ENCODE peak calls at places on chromosomes 3 and 15, in ten cellular contexts. C is HepG2; F is CD4-positive, alpha-beta T cell; S is GM12865; V is spleen; J is PC-9; X is BJ; D is bronchial epithelial cell; W is left lung; M is neural progenitor cell. I is an unnamed sample.

GRCh38 chr15:62453979-62454378 is 288.9 kb upstream of the C2CD4B start:
- DNase-seq in C (no peak), F (no peak), S (no peak), V (no peak), J (no peak), X (no peak), D (peak), W (no peak), M (no peak), I (no peak)

GRCh38 chr3:173938159-173938558 is 540.6 kb downstream of the NLGN1 start:
- DNase-seq in C (peak), F (no peak), S (no peak), V (no peak), J (no peak), X (peak), D (peak), W (no peak), M (no peak), I (no peak)

GRCh38 chr3:185335799-185336198 is 27.1 kb upstream of the MAP3K13 start:
- DNase-seq in C (peak), F (no peak), S (no peak), V (no peak), J (peak), X (no peak), D (peak), W (no peak), M (no peak), I (no peak)

GRCh38 chr15:96330450-96331140 is at the start of gene NR2F2:
- DNase-seq in C (peak), F (peak), S (peak), V (peak), J (peak), X (peak), D (peak), W (peak), M (peak), I (peak)

GRCh38 chr3:186514296-186515002 is 29.7 kb downstream of the CRYGS start:
- DNase-seq in C (no peak), F (no peak), S (peak), V (no peak), J (no peak), X (no peak), D (peak), W (no peak), M (no peak), I (peak)

GRCh38 chr3:97871206-97871605 is 49.4 kb downstream of the CRYBG3 start:
- DNase-seq in C (no peak), F (no peak), S (no peak), V (no peak), J (no peak), X (no peak), D (no peak), W (no peak), M (no peak), I (no peak)

GRCh38 chr3:72234394-72234793 is 449.4 kb upstream of the PROK2 start:
- DNase-seq in C (no peak), F (no peak), S (no peak), V (no peak), J (no peak), X (peak), D (peak), W (no peak), M (no peak), I (no peak)

GRCh38 chr3:28504945-28505344 is 156.3 kb upstream of the AZI2 start:
- DNase-seq in C (no peak), F (no peak), S (no peak), V (no peak), J (no peak), X (no peak), D (no peak), W (no peak), M (peak), I (no peak)

GRCh38 chr15:25670025-25670554 is 193.0 kb downstream of the ATP10A start:
- DNase-seq in C (no peak), F (no peak), S (no peak), V (no peak), J (no peak), X (peak), D (no peak), W (peak), M (peak), I (no peak)

GRCh38 chr3:73192036-73192738 is 130.7 kb downstream of the EBLN2 start:
- DNase-seq in C (peak), F (no peak), S (peak), V (no peak), J (no peak), X (no peak), D (no peak), W (no peak), M (peak), I (peak)

GRCh38 chr3:129913618-129914017 is 20.1 kb upstream of the TMCC1 start:
- DNase-seq in C (no peak), F (no peak), S (no peak), V (no peak), J (no peak), X (no peak), D (no peak), W (no peak), M (no peak), I (no peak)

GRCh38 chr3:183181606-183182005 is 19.1 kb upstream of the LAMP3 start:
- DNase-seq in C (no peak), F (no peak), S (no peak), V (no peak), J (no peak), X (no peak), D (no peak), W (no peak), M (no peak), I (no peak)

GRCh38 chr3:86988235-86988634 is 2.7 kb downstream of the VGLL3 start:
- DNase-seq in C (no peak), F (no peak), S (no peak), V (no peak), J (no peak), X (peak), D (peak), W (no peak), M (no peak), I (no peak)

GRCh38 chr3:97872209-97873042 is 50.6 kb downstream of the CRYBG3 start:
- DNase-seq in C (no peak), F (peak), S (no peak), V (no peak), J (peak), X (peak), D (peak), W (no peak), M (no peak), I (peak)

GRCh38 chr15:65981837-65982696 is 112.8 kb downstream of the RAB11A start:
- DNase-seq in C (peak), F (peak), S (peak), V (peak), J (peak), X (no peak), D (peak), W (peak), M (peak), I (peak)

GRCh38 chr3:154135511-154136173 is 14.5 kb downstream of the ARHGEF26 start:
- DNase-seq in C (peak), F (no peak), S (no peak), V (no peak), J (no peak), X (no peak), D (peak), W (no peak), M (no peak), I (no peak)

GRCh38 chr3:106825962-106826605 is 551.2 kb upstream of the CCDC54 start:
- DNase-seq in C (no peak), F (no peak), S (no peak), V (no peak), J (no peak), X (peak), D (peak), W (no peak), M (peak), I (no peak)

GRCh38 chr3:12750223-12750622 is 8.8 kb downstream of the TMEM40 start:
- DNase-seq in C (peak), F (no peak), S (peak), V (no peak), J (peak), X (peak), D (peak), W (peak), M (no peak), I (no peak)

GRCh38 chr3:22315925-22316324 is 564.9 kb upstream of the ZNF385D start:
- DNase-seq in C (no peak), F (no peak), S (no peak), V (no peak), J (peak), X (no peak), D (no peak), W (no peak), M (no peak), I (no peak)

GRCh38 chr15:96122077-96123027 is 208.1 kb upstream of the NR2F2 start:
- DNase-seq in C (peak), F (no peak), S (no peak), V (no peak), J (peak), X (no peak), D (peak), W (no peak), M (no peak), I (no peak)

GRCh38 chr3:28042707-28043106 is 198.7 kb upstream of the CMC1 start:
- DNase-seq in C (no peak), F (no peak), S (no peak), V (no peak), J (no peak), X (no peak), D (no peak), W (no peak), M (no peak), I (no peak)

GRCh38 chr15:40441736-40442531 is 1.2 kb downstream of the BAHD1 start:
- DNase-seq in C (no peak), F (no peak), S (peak), V (peak), J (no peak), X (no peak), D (no peak), W (no peak), M (peak), I (peak)

GRCh38 chr3:3165650-3166049 is 13.8 kb downstream of the CRBN start:
- DNase-seq in C (no peak), F (no peak), S (no peak), V (no peak), J (no peak), X (no peak), D (no peak), W (no peak), M (no peak), I (no peak)

GRCh38 chr3:55315396-55315795 is 171.7 kb downstream of the WNT5A start:
- DNase-seq in C (no peak), F (no peak), S (no peak), V (no peak), J (no peak), X (no peak), D (no peak), W (no peak), M (no peak), I (no peak)

GRCh38 chr3:13493867-13494441 is 13.8 kb downstream of the HDAC11 start:
- DNase-seq in C (no peak), F (no peak), S (no peak), V (peak), J (no peak), X (no peak), D (no peak), W (no peak), M (no peak), I (no peak)

GRCh38 chr3:166456291-166456690 is 619.1 kb upstream of the BCHE start:
- DNase-seq in C (no peak), F (no peak), S (no peak), V (no peak), J (no peak), X (no peak), D (no peak), W (no peak), M (no peak), I (no peak)

GRCh38 chr15:62559049-62559733 is 394.1 kb upstream of the C2CD4B start:
- DNase-seq in C (no peak), F (no peak), S (no peak), V (no peak), J (no peak), X (peak), D (no peak), W (peak), M (no peak), I (no peak)

GRCh38 chr3:154850921-154851320 is 229.2 kb upstream of the MME start:
- DNase-seq in C (no peak), F (no peak), S (no peak), V (no peak), J (no peak), X (no peak), D (no peak), W (no peak), M (no peak), I (no peak)

GRCh38 chr15:87722941-87723691 is 533.4 kb downstream of the NTRK3 start:
- DNase-seq in C (no peak), F (no peak), S (no peak), V (no peak), J (no peak), X (no peak), D (no peak), W (no peak), M (peak), I (no peak)

GRCh38 chr3:50154476-50154839 is 666 bp upstream of the SEMA3F start:
- DNase-seq in C (no peak), F (no peak), S (peak), V (no peak), J (no peak), X (no peak), D (no peak), W (no peak), M (no peak), I (no peak)

GRCh38 chr15:22227411-22227810 is 147.1 kb downstream of the OR4M2 start:
- DNase-seq in C (no peak), F (no peak), S (no peak), V (peak), J (no peak), X (no peak), D (no peak), W (no peak), M (no peak), I (no peak)

GRCh38 chr3:7512048-7512447 is 651.1 kb downstream of the GRM7 start:
- DNase-seq in C (no peak), F (no peak), S (no peak), V (no peak), J (no peak), X (no peak), D (no peak), W (no peak), M (no peak), I (no peak)

GRCh38 chr15:48800811-48801460 is 9.9 kb downstream of the CEP152 start:
- DNase-seq in C (peak), F (no peak), S (peak), V (no peak), J (no peak), X (no peak), D (peak), W (no peak), M (no peak), I (no peak)

GRCh38 chr15:42073418-42073817 is 20.9 kb downstream of the PLA2G4D start:
- DNase-seq in C (no peak), F (no peak), S (no peak), V (no peak), J (no peak), X (no peak), D (peak), W (no peak), M (no peak), I (no peak)

DNA sequence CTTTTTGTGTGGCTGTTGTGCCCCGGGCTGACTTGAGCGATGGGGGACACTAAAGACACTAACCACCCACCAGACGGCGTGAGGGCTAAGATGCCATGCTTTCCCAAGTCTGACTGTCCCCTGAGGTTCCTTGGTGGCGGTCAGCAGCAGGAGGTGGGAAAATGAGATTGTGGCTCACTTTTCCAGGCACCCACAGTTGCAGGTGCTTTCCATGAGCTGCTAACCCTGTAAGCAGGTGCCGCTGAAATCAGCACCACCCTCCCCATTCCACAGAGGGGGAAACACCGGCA is 17.7 kb downstream of the PRR23E start:
- DNase-seq in C (no peak), F (no peak), S (no peak), V (no peak), J (no peak), X (no peak), D (no peak), W (no peak), M (no peak), I (no peak)
- TF ChIP-seq CTCF in C (no peak), F (no peak), S (no peak), V (no peak), J (no peak), X (no peak), D (no peak), W (no peak), M (no peak), I (no peak)

GRCh38 chr15:89419370-89419984 is 76.9 kb downstream of the RHCG start:
- DNase-seq in C (peak), F (no peak), S (no peak), V (no peak), J (peak), X (no peak), D (no peak), W (no peak), M (peak), I (peak)

GRCh38 chr15:89423981-89424380 is 72.4 kb downstream of the RHCG start:
- DNase-seq in C (no peak), F (no peak), S (no peak), V (no peak), J (no peak), X (no peak), D (no peak), W (no peak), M (no peak), I (no peak)

GRCh38 chr15:89417206-89417725 is 79.1 kb downstream of the RHCG start:
- DNase-seq in C (no peak), F (no peak), S (no peak), V (no peak), J (no peak), X (no peak), D (no peak), W (no peak), M (no peak), I (no peak)

GRCh38 chr15:89416339-89417183 is 79.8 kb downstream of the RHCG start:
- DNase-seq in C (peak), F (peak), S (peak), V (peak), J (peak), X (no peak), D (peak), W (peak), M (peak), I (peak)

DNA sequence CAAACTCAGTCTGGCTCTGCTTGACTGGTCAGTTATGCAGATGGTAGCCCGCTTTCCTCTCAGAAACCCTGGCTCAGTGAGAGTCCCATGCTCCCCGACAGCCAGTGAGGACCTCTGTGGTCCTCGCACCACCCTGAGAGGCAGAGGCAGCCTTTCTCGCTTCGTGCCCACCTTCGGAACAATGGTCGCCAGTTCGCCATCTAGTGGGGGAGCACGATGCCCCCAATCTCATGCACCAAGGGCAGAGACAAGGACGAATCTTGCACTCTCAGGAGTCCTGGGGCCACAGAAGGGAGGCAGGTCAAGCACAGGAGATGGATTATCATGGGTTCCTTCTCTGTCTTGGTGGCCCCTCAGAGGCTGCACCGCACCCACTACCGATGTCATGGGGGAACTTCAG is 75.2 kb downstream of the RHCG start:
- DNase-seq in C (no peak), F (no peak), S (no peak), V (no peak), J (no peak), X (no peak), D (no peak), W (no peak), M (no peak), I (no peak)
- TF ChIP-seq CTCF in C (no peak), F (no peak), S (no peak), V (no peak), J (no peak), X (no peak), D (no peak), W (no peak), M (no peak), I (no peak)

GRCh38 chr15:92205255-92205739 is 188.4 kb upstream of the ST8SIA2 start:
- DNase-seq in C (peak), F (no peak), S (peak), V (no peak), J (no peak), X (no peak), D (peak), W (no peak), M (peak), I (no peak)
- TF ChIP-seq CTCF in C (peak), F (no peak), S (no peak), V (no peak), J (no peak), X (peak), D (peak), W (no peak), M (peak), I (no peak)

DNA sequence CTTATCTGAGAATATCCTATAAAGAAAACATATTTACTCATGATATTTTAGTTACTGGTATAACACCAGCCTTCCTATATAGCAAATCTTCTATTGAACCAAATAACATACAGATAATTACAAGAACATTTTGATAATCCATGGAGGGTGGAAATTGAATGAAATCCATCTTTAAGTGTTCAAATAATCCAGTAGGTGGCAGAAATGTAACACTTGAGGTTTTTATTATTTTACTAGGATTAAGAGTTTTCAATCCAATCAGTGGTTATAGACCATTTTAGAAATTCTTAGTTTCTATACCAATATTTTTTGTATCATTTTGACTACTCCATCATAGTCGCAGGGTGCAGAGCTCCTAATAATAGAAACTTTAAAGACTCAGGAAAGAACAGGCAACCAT is 101.9 kb upstream of the KCNH8 start:
- DNase-seq in C (no peak), F (no peak), S (no peak), V (no peak), J (no peak), X (no peak), D (no peak), W (no peak), M (no peak), I (no peak)
- TF ChIP-seq CTCF in C (peak), F (no peak), S (no peak), V (no peak), J (peak), X (no peak), D (no peak), W (no peak), M (peak), I (no peak)

GRCh38 chr3:23811117-23811487 is 5.3 kb downstream of the UBE2E1 start:
- DNase-seq in C (peak), F (no peak), S (peak), V (no peak), J (no peak), X (no peak), D (peak), W (no peak), M (peak), I (no peak)
- TF ChIP-seq CTCF in C (no peak), F (no peak), S (no peak), V (no peak), J (no peak), X (no peak), D (no peak), W (no peak), M (no peak), I (no peak)

GRCh38 chr3:180808823-180809575 is 103.5 kb upstream of the FXR1 start:
- DNase-seq in C (no peak), F (no peak), S (no peak), V (no peak), J (no peak), X (no peak), D (no peak), W (no peak), M (no peak), I (no peak)

GRCh38 chr3:180802837-180803236 is 109.6 kb upstream of the FXR1 start:
- DNase-seq in C (peak), F (no peak), S (peak), V (no peak), J (no peak), X (no peak), D (peak), W (no peak), M (peak), I (no peak)

GRCh38 chr3:180804871-180805430 is 107.5 kb upstream of the FXR1 start:
- DNase-seq in C (peak), F (no peak), S (no peak), V (no peak), J (peak), X (no peak), D (peak), W (no peak), M (peak), I (no peak)
- TF ChIP-seq CTCF in C (peak), F (no peak), S (no peak), V (no peak), J (no peak), X (peak), D (peak), W (no peak), M (peak), I (no peak)

GRCh38 chr15:98939311-98940080 is 68.1 kb downstream of the PGPEP1L start:
- DNase-seq in C (no peak), F (no peak), S (no peak), V (peak), J (no peak), X (no peak), D (no peak), W (no peak), M (no peak), I (no peak)
- TF ChIP-seq CTCF in C (no peak), F (no peak), S (no peak), V (no peak), J (no peak), X (no peak), D (no peak), W (no peak), M (no peak), I (no peak)

I was measured in activated CD8-positive, alpha-beta T cell treated with anti-CD3 and anti-CD28 coated beads for 36 hours.